ENCODE peak calls at places on chromosomes 1 and 21, in ten cellular contexts. F is HCT116, X is astrocyte of the spinal cord, V is GM06990, W is heart right ventricle, A is tibial nerve, N is AG09319, Z is RWPE1, M is GM20000, G is adrenal gland. E is an unnamed sample.

GRCh38 chr1:91693542-91693941 is 192.4 kb downstream of the TGFBR3 start:
- DNase-seq in W (peak), V (no peak), M (no peak), A (no peak), N (no peak), X (peak), Z (no peak), G (peak), F (no peak), E (no peak)

GRCh38 chr21:44582055-44582454 is 1.7 kb upstream of the KRTAP10-5 start:
- DNase-seq in M (no peak), A (no peak), V (no peak), W (no peak), F (no peak), N (no peak), Z (no peak), X (no peak), G (no peak), E (no peak)

GRCh38 chr1:22282281-22282970 is 139.5 kb upstream of the WNT4 start:
- DNase-seq in Z (no peak), G (no peak), N (no peak), M (no peak), A (no peak), V (no peak), X (no peak), F (no peak), W (no peak), E (no peak)

GRCh38 chr1:20885121-20885520 is 98.0 kb upstream of the HP1BP3 start:
- DNase-seq in F (no peak), W (no peak), X (peak), M (no peak), G (no peak), A (no peak), V (no peak), Z (no peak), N (no peak), E (no peak)

GRCh38 chr1:94769551-94769950 is 50.6 kb upstream of the SLC44A3 start:
- DNase-seq in N (no peak), Z (no peak), V (no peak), G (no peak), A (no peak), X (no peak), W (no peak), M (no peak), F (no peak), E (no peak)

GRCh38 chr1:178339834-178340233 is 156.9 kb downstream of the CLEC20A start:
- DNase-seq in A (no peak), N (no peak), Z (no peak), G (no peak), X (no peak), V (no peak), F (no peak), W (no peak), M (no peak), E (no peak)

GRCh38 chr1:209844695-209845404 is 17.1 kb downstream of the UTP25 start:
- DNase-seq in G (no peak), V (no peak), Z (no peak), F (no peak), N (no peak), W (no peak), X (no peak), M (no peak), A (no peak), E (no peak)

GRCh38 chr1:229111703-229112319 is 159.1 kb upstream of the RAB4A start:
- DNase-seq in V (no peak), X (no peak), M (no peak), A (no peak), Z (no peak), N (no peak), F (no peak), G (no peak), W (no peak), E (no peak)

GRCh38 chr1:241706967-241707366 is 54.9 kb downstream of the WDR64 start:
- DNase-seq in M (no peak), A (no peak), Z (peak), W (no peak), V (no peak), F (peak), N (no peak), G (no peak), X (peak), E (no peak)

GRCh38 chr1:9270290-9270900 is 22.3 kb upstream of the SPSB1 start:
- DNase-seq in X (no peak), Z (no peak), V (no peak), A (no peak), N (no peak), W (peak), G (no peak), F (no peak), M (no peak), E (no peak)

GRCh38 chr1:9598316-9598700 is 9.6 kb downstream of the TMEM201 start:
- DNase-seq in N (no peak), Z (no peak), W (no peak), M (no peak), V (no peak), A (no peak), F (no peak), G (no peak), X (no peak), E (no peak)

GRCh38 chr1:93814795-93815737 is 63.9 kb downstream of the DNTTIP2 start:
- DNase-seq in Z (no peak), V (no peak), W (no peak), A (no peak), M (no peak), X (peak), F (no peak), N (no peak), G (no peak), E (no peak)

GRCh38 chr1:46246548-46247432 is 773 bp upstream of the RAD54L start:
- DNase-seq in F (no peak), V (peak), N (no peak), Z (peak), M (peak), X (no peak), A (peak), G (peak), W (peak), E (peak)

GRCh38 chr1:37002898-37003297 is 31.4 kb downstream of the GRIK3 start:
- DNase-seq in X (no peak), G (no peak), N (no peak), Z (no peak), W (no peak), A (no peak), M (no peak), V (no peak), F (no peak), E (no peak)

GRCh38 chr1:113140588-113141446 is 67.8 kb downstream of the LRIG2 start:
- DNase-seq in X (peak), F (peak), A (peak), N (no peak), Z (peak), G (peak), M (peak), V (no peak), W (peak), E (peak)

GRCh38 chr21:28923439-28923975 is 69.2 kb downstream of the LTN1 start:
- DNase-seq in N (no peak), A (no peak), W (no peak), V (no peak), X (no peak), M (no peak), Z (no peak), G (no peak), F (no peak), E (no peak)

GRCh38 chr1:201933840-201934430 is 12.4 kb downstream of the LMOD1 start:
- DNase-seq in G (no peak), A (no peak), Z (no peak), N (no peak), V (no peak), X (peak), W (no peak), F (no peak), M (no peak), E (no peak)

DNA sequence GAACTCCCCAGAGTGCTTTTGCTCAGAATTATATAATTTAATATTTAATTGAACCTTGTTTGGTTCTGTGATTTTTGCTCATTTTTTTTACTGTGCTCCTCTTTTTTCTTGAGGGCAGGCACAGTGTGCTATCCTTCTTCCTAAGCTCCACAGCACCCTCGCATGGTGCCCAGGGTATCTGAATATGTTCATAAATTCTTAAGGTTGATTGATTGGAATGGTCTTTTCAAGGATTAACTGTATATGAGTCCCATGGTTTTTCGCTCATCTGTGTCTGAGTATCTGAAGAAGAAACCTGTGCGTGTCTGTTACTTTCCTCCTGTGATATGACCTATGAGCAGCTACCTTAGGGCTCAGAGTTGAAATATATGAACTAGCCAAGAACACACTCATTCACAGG is 393.7 kb downstream of the HLX start:
- DNase-seq in Z (no peak), G (no peak), W (no peak), F (no peak), A (no peak), X (no peak), M (no peak), V (no peak), N (no peak), E (no peak)
- TF ChIP-seq CTCF in Z (no peak), G (no peak), W (peak), F (peak), A (no peak), X (no peak), M (no peak), V (no peak), N (no peak), E (no peak)

DNA sequence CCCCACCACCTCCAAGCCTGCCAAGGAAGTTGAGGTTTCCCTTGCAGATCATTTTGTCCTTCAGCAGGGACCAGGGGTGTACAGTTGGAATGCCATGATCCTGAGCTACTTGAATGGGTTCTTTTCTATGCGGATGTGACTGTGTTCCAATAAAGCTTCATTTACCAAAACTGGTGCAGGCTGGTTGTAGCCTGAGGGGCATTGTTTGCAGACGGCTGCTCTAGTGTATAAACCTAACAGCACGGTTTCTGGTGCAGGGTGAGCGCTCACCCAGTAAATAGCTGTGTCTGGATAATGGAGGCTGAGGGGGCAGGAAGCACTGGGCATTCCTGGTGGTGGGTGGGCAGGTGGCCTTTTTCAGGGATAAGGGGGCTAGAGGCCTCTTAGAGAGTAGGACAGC is 72.7 kb upstream of the ACTL8 start:
- DNase-seq in X (no peak), V (no peak), M (no peak), Z (no peak), F (no peak), W (no peak), N (no peak), G (no peak), A (no peak), E (no peak)
- TF ChIP-seq CTCF in X (no peak), V (no peak), M (no peak), Z (no peak), F (no peak), W (no peak), N (no peak), G (no peak), A (no peak), E (no peak)

GRCh38 chr1:47824297-47824696 is 172.9 kb downstream of the TRABD2B start:
- DNase-seq in N (no peak), V (no peak), Z (no peak), M (no peak), G (no peak), W (no peak), F (no peak), X (no peak), A (no peak), E (no peak)
- TF ChIP-seq CTCF in N (no peak), V (no peak), Z (no peak), M (no peak), G (no peak), W (no peak), F (no peak), X (no peak), A (no peak), E (no peak)

GRCh38 chr21:34688145-34688544 is 19.4 kb downstream of the CLIC6 start:
- DNase-seq in W (no peak), M (no peak), F (peak), V (no peak), A (no peak), X (peak), G (no peak), N (no peak), Z (no peak), E (no peak)
- TF ChIP-seq CTCF in W (no peak), M (no peak), F (peak), V (peak), A (no peak), X (peak), G (no peak), N (peak), Z (peak), E (peak)

GRCh38 chr1:2229032-2229920 is 1.2 kb downstream of the SKI start:
- DNase-seq in F (no peak), Z (peak), M (peak), A (no peak), N (no peak), X (peak), W (peak), G (peak), V (peak), E (peak)
- TF ChIP-seq CTCF in F (no peak), Z (no peak), M (no peak), A (peak), N (no peak), X (no peak), W (no peak), G (no peak), V (peak), E (peak)

DNA sequence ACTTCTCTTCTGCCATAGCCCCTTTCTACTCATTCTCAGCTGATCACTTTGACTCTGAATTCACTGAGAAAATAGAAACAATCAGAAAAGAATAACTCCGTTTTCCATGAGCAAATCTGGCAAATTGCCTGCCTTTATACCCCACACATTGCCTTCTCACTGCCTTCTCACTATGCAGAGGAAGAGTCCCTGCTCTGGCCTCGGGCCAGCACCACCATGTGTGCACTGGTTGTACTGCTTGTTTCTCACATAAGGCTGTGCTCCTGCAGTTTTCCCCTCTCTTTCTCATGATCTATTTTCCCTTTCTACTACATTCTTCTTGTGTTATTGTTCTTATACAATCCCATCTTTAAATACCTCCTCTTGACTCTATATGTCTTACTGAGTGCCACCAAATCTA is 2.3 kb upstream of the HMGCS2 start:
- DNase-seq in X (peak), W (peak), G (no peak), N (no peak), A (no peak), M (no peak), Z (no peak), F (no peak), V (no peak), E (no peak)
- TF ChIP-seq CTCF in X (no peak), W (no peak), G (no peak), N (no peak), A (no peak), M (no peak), Z (no peak), F (no peak), V (no peak), E (no peak)

DNA sequence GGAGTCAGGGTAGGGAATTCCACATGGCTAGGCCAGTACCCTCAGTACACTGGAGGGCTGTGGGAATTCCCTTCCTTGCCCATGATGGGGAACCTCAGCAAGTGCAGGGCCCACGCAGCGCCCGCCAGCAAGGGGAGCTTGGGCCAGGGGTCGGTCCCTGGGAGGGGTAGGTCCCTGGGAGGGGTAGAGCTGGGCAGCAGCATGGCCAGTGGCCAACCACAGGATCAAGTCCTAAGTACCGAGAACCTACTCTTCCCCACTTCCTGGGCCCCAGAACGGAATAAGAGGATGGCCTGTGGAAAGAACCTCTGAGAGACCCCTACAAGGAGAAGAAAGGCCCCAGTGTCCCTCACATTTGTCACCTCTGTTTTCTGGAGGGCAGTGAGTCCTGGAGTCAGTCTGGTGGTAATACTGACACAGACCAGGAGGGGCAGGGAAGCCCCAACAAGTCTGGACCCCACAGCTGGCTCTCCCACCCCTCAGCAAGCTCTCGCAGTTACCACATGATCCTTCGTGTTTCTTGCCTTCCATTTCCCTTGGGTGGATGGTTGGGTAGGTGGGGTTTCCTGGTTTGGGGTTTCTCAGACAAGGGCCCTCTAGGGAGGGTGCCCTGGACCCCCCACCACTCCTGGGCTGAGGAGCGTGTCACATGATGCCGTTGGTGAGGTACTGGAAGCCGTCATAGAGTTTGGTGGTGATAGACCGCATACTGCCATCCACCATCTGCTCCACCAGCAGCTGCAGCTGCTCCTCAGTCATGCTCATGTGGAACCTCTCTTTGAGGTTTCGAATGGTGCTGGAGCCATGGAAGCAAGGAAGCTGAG is 10.3 kb downstream of the ZNF687 start:
- DNase-seq in X (no peak), V (peak), G (no peak), W (no peak), F (no peak), N (no peak), M (no peak), Z (no peak), A (no peak), E (no peak)
- TF ChIP-seq CTCF in X (peak), V (no peak), G (no peak), W (no peak), F (peak), N (no peak), M (no peak), Z (no peak), A (no peak), E (no peak)

GRCh38 chr21:36904093-36904666 is 62.3 kb downstream of the HLCS start:
- DNase-seq in W (no peak), G (no peak), N (no peak), M (no peak), F (no peak), X (no peak), V (no peak), A (no peak), Z (no peak), E (no peak)

GRCh38 chr21:36909423-36909822 is 57.0 kb downstream of the HLCS start:
- DNase-seq in W (no peak), F (no peak), X (no peak), Z (no peak), A (no peak), G (no peak), M (no peak), V (no peak), N (no peak), E (no peak)

GRCh38 chr21:36910581-36911307 is 55.7 kb downstream of the HLCS start:
- DNase-seq in G (no peak), M (no peak), Z (no peak), W (peak), N (peak), V (no peak), X (peak), F (no peak), A (no peak), E (no peak)

GRCh38 chr21:36909901-36910561 is 56.4 kb downstream of the HLCS start:
- DNase-seq in G (no peak), M (no peak), N (peak), F (peak), V (no peak), W (no peak), Z (peak), X (peak), A (no peak), E (no peak)

DNA sequence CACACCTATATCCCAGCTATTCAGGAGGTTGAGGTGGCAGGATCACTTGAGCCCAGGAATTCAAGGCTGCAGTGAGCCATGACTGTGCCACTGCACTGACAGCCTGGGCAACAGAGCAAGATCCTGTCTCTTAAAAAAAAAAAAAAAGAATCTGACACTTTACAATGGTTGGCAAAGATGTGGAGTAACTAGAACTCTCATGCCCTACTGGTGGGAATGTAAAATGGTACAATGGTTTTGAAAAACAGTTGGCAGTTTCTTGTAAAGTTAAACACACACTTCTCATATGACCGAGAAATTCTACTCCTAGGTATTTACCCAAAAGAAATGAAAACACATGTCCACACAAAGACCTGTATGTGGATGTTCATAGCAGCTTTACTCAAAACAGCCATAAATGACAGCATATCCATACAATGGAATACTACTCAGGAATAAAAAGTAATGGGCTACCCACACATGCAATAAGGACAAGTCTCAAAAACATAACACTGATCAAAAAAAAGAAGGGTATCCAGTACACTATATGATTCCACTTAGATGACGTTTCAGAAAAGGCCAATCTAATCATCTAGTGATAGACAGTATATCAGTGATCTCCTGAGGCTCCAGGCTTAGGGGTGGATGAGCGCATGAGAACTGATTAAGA is 58.1 kb downstream of the HLCS start:
- DNase-seq in F (no peak), N (no peak), G (no peak), A (no peak), M (no peak), W (no peak), V (no peak), Z (no peak), X (no peak), E (no peak)
- TF ChIP-seq CTCF in F (peak), N (peak), G (no peak), A (no peak), M (no peak), W (no peak), V (no peak), Z (no peak), X (peak), E (no peak)

GRCh38 chr1:156935719-156936118 is 15.3 kb downstream of the LRRC71 start:
- DNase-seq in A (no peak), Z (no peak), V (no peak), X (no peak), W (no peak), G (no peak), F (no peak), M (no peak), N (no peak), E (no peak)

GRCh38 chr1:156931553-156931952 is 11.1 kb downstream of the LRRC71 start:
- DNase-seq in N (no peak), G (no peak), V (no peak), F (no peak), X (peak), M (no peak), Z (no peak), W (no peak), A (no peak), E (no peak)

GRCh38 chr1:156930483-156930882 is 10.1 kb downstream of the LRRC71 start:
- DNase-seq in F (no peak), Z (no peak), V (no peak), X (no peak), M (no peak), W (no peak), G (no peak), A (no peak), N (no peak), E (no peak)

GRCh38 chr1:156931974-156932710 is 11.7 kb downstream of the LRRC71 start:
- DNase-seq in A (no peak), M (no peak), W (no peak), V (no peak), Z (no peak), X (no peak), F (no peak), G (no peak), N (no peak), E (no peak)

DNA sequence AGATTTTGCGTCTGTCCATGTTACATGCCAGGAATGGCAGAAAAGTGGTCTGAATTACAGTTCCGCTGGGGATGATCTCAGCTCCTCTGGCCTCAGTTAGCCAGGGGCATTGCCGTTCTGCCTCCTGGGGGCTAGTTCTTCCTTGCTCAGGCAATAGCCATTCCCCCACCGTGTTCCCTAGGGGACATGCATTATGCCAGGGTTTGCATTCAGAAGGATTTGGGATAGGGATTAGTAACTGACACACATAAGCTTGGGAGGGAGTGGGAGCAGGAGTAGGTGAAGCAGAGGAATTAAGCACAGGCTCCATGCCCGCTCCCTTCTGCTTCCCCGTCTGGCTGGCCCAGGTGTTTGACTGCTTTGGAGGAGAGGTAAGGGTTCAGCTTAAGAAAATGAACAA is 12.7 kb downstream of the LRRC71 start:
- DNase-seq in W (no peak), X (no peak), Z (no peak), V (no peak), G (no peak), M (no peak), N (no peak), A (no peak), F (no peak), E (no peak)
- TF ChIP-seq CTCF in W (no peak), X (no peak), Z (no peak), V (no peak), G (no peak), M (no peak), N (no peak), A (no peak), F (no peak), E (no peak)